ENCODE peak calls at places on chromosome 2, in nine cellular contexts. J is neuronal stem cell, T is OCI-LY7, F is uterus, P is spleen, D is heart left ventricle, U is IMR-90, Q is stomach, E is endodermal cell. X is an unnamed sample. For H3K4me1, the result is how much of the 10 kb centered on the place peaks cover.

GRCh38 chr2:191724015-191724414 is 46.1 kb downstream of the NABP1 start:
- DNase-seq in T (no peak), U (no peak), Q (no peak), P (no peak), J (no peak), F (no peak), D (no peak), E (no peak), X (no peak)

GRCh38 chr2:236293241-236293810 is 29.1 kb upstream of the ASB18 start:
- DNase-seq in D (no peak), P (no peak), J (no peak), E (no peak), Q (no peak), T (no peak), U (no peak), F (no peak), X (no peak)

GRCh38 chr2:72561621-72562318 is 264.1 kb downstream of the EXOC6B start:
- DNase-seq in P (no peak), E (no peak), T (no peak), U (peak), D (no peak), F (no peak), J (no peak), Q (no peak), X (no peak)

GRCh38 chr2:20615046-20615465 is 35.8 kb downstream of the HS1BP3 start:
- DNase-seq in P (peak), E (peak), Q (no peak), J (no peak), U (no peak), D (peak), F (no peak), T (no peak), X (peak)

GRCh38 chr2:66334237-66335054 is 100.5 kb upstream of the MEIS1 start:
- DNase-seq in J (no peak), U (no peak), T (no peak), P (no peak), Q (no peak), F (no peak), E (peak), D (no peak), X (no peak)

GRCh38 chr2:45237128-45237527 is 227.9 kb upstream of the SIX2 start:
- DNase-seq in P (no peak), E (no peak), Q (no peak), F (no peak), J (no peak), U (peak), D (no peak), T (no peak), X (no peak)

GRCh38 chr2:241140445-241140840 is 8.8 kb downstream of the PASK start:
- DNase-seq in P (peak), J (no peak), Q (no peak), F (no peak), D (no peak), E (no peak), U (no peak), T (no peak), X (no peak)

GRCh38 chr2:109216332-109216731 is 87.3 kb downstream of the SH3RF3 start:
- DNase-seq in D (no peak), J (no peak), P (no peak), T (no peak), Q (no peak), U (no peak), E (peak), F (no peak), X (no peak)

GRCh38 chr2:240591226-240591625 is 4.7 kb downstream of the CAPN10 start:
- DNase-seq in F (no peak), P (peak), E (no peak), J (no peak), Q (no peak), D (no peak), U (peak), T (no peak), X (no peak)

GRCh38 chr2:223056656-223057418 is 4.8 kb downstream of the KCNE4 start:
- DNase-seq in P (no peak), D (no peak), F (peak), E (no peak), Q (no peak), J (no peak), U (peak), T (no peak), X (no peak)

GRCh38 chr2:101446869-101447268 is 28.0 kb downstream of the RFX8 start:
- DNase-seq in Q (no peak), T (no peak), D (no peak), U (peak), J (no peak), P (no peak), F (no peak), E (no peak), X (no peak)

GRCh38 chr2:196601430-196602306 is 37.8 kb upstream of the CCDC150 start:
- DNase-seq in D (peak), J (no peak), F (peak), Q (peak), U (peak), P (no peak), T (no peak), E (peak), X (peak)

GRCh38 chr2:61758991-61759390 is 94.9 kb downstream of the FAM161A start:
- DNase-seq in F (no peak), U (peak), J (no peak), Q (no peak), P (no peak), E (no peak), T (no peak), D (no peak), X (no peak)

GRCh38 chr2:215758691-215759090 is 254.7 kb downstream of the MREG start:
- DNase-seq in T (no peak), F (no peak), Q (no peak), E (no peak), U (peak), J (no peak), P (no peak), D (peak), X (no peak)

GRCh38 chr2:143469323-143469722 is 340.1 kb downstream of the ARHGAP15 start:
- DNase-seq in U (no peak), E (no peak), Q (no peak), F (no peak), T (no peak), J (no peak), P (no peak), D (no peak), X (no peak)

GRCh38 chr2:191666733-191667132 is 11.2 kb upstream of the NABP1 start:
- DNase-seq in U (peak), T (no peak), E (no peak), P (no peak), D (no peak), F (no peak), Q (no peak), J (no peak), X (no peak)

GRCh38 chr2:97970300-97971060 is 25.3 kb downstream of the TMEM131 start:
- DNase-seq in F (no peak), D (no peak), E (no peak), P (no peak), Q (no peak), U (no peak), J (no peak), T (no peak), X (no peak)

GRCh38 chr2:70887550-70888229 is 48.0 kb upstream of the ATP6V1B1 start:
- DNase-seq in T (no peak), Q (peak), U (no peak), E (peak), F (no peak), P (no peak), D (peak), J (no peak), X (peak)

GRCh38 chr2:100606332-100606731 is 43.5 kb downstream of the PDCL3 start:
- DNase-seq in D (no peak), Q (no peak), F (no peak), P (no peak), T (no peak), E (no peak), U (no peak), J (no peak), X (no peak)

DNA sequence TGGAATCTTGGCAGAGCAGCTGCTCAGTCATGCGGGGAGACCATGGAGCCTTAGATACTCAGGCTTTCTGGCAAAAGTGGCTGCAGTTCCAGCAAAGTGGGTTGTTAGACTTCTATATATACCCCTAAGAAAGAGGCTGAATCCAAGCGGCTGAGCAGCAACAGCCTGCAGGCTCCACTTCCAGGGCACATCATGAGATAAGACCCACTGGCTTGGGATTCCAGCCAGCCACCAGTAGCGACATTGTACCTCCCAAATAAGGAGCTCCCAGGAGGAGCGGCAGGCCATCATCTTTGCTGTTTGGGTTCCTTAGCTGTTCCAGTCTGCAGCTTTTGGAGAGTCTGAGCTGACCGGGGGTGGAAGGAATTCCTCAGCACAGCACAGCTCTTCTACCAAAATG is 150.3 kb upstream of the ST6GAL2 start:
- DNase-seq in J (no peak), U (no peak), D (peak), F (no peak), T (no peak), E (no peak), Q (no peak), P (no peak), X (peak)
- H3K4me1 ChIP-seq in J (under half), U (under half), D (under half), F (under half), T (under half), E (under half), Q (under half), P (under half), X (under half)

DNA sequence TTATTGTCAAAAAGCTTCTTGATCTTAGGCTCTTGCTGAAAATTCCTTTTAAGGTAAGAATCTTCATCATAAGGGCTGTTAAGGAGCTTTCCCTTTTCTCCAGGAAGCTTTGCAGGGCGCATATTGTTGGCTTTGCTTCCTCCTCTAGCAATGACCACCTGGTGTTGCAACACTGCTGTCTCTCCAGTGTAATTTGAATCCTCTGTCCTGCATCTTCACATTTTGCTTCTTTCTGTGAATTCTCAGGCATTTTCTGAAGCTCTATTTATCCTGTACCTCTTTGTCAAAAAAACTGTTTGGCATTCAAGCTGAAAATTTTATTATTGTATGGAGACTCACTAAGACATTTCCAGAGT is 533.1 kb upstream of the CHAC2 start:
- DNase-seq in P (no peak), Q (no peak), F (no peak), U (peak), T (no peak), E (no peak), D (no peak), J (peak), X (no peak)
- H3K27ac ChIP-seq in P (no peak), Q (no peak), F (no peak), U (no peak), T (no peak), E (no peak), D (no peak), J (no peak), X (no peak)

GRCh38 chr2:38523728-38524437 is 78.8 kb downstream of the HNRNPLL start:
- DNase-seq in T (peak), D (no peak), U (no peak), J (no peak), P (no peak), Q (no peak), E (peak), F (no peak), X (peak)

GRCh38 chr2:38526195-38526594 is 76.5 kb downstream of the HNRNPLL start:
- DNase-seq in D (no peak), E (no peak), U (peak), J (no peak), T (no peak), Q (no peak), F (no peak), P (no peak), X (no peak)

GRCh38 chr2:38521835-38522234 is 80.9 kb downstream of the HNRNPLL start:
- DNase-seq in F (no peak), D (no peak), Q (no peak), J (no peak), U (no peak), T (no peak), P (no peak), E (no peak), X (no peak)

GRCh38 chr2:38524580-38524979 is 78.1 kb downstream of the HNRNPLL start:
- DNase-seq in D (no peak), F (no peak), U (no peak), E (no peak), J (no peak), T (peak), Q (no peak), P (no peak), X (no peak)

GRCh38 chr2:38522754-38523349 is 79.9 kb downstream of the HNRNPLL start:
- DNase-seq in E (no peak), T (no peak), P (no peak), J (no peak), F (no peak), Q (no peak), D (no peak), U (no peak), X (no peak)
- H3K4me3 ChIP-seq in E (no peak), T (no peak), P (no peak), J (no peak), F (no peak), Q (no peak), D (no peak), U (no peak), X (no peak)

GRCh38 chr2:37652199-37652640 is 19.2 kb downstream of the CDC42EP3 start:
- DNase-seq in P (no peak), Q (no peak), E (no peak), F (no peak), J (no peak), T (peak), U (peak), D (no peak), X (no peak)
- H3K4me1 ChIP-seq in P (half or more), Q (half or more), E (under half), F (under half), J (under half), T (half or more), U (half or more), D (half or more), X (under half)

DNA sequence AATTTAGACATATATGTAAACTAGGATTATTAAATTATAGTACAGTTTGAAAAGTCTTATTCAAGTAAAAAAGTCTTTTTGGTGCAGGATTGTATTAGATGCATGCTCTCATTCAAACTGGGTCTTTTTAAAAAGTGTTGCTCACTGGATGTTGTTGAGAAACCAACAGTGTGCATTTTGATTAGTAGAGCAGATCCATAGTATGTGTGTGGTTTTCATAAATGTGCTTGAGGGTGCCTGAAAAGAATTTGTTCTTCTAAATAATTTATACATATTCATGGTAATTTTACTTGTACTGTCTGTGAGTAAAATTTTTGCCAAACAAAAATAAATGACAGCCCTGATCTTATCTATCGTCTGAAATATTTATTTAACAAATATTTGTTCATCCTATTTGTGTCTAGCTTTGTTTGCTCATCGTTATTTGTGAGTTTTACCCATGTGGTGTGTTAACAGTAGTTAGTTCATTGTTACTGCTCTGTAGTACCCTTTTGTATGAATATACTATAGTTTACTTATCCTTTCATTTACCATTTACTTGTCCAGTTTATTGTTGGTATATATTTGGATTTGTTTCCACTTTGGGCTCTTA is 50.4 kb downstream of the PTPN4 start:
- DNase-seq in J (no peak), P (no peak), F (no peak), Q (no peak), E (no peak), D (no peak), U (no peak), T (no peak), X (no peak)
- H3K27ac ChIP-seq in J (no peak), P (no peak), F (no peak), Q (no peak), E (no peak), D (no peak), U (no peak), T (no peak), X (no peak)

GRCh38 chr2:122077114-122077513 is 321.7 kb downstream of the TSN start:
- DNase-seq in D (no peak), F (no peak), U (no peak), J (no peak), Q (no peak), T (no peak), P (no peak), E (no peak), X (no peak)
- H3K4me3 ChIP-seq in D (no peak), F (no peak), U (no peak), J (no peak), Q (no peak), T (no peak), P (no peak), E (no peak), X (no peak)

GRCh38 chr2:63051795-63052333 is 1.2 kb downstream of the OTX1 start:
- DNase-seq in P (no peak), E (peak), T (no peak), J (peak), Q (no peak), F (no peak), U (no peak), D (no peak), X (no peak)
- H3K4me1 ChIP-seq in P (half or more), E (under half), T (under half), J (under half), Q (half or more), F (under half), U (under half), D (half or more), X (under half)

GRCh38 chr2:12455626-12456025 is 261.1 kb upstream of the TRIB2 start:
- DNase-seq in U (peak), T (no peak), F (no peak), P (no peak), E (no peak), J (no peak), D (no peak), Q (no peak), X (no peak)
- H3K27ac ChIP-seq in U (no peak), T (no peak), F (peak), P (no peak), E (no peak), J (no peak), D (no peak), Q (no peak), X (no peak)